ENCODE peak calls at places on chromosomes 3 and 15, in seven cellular contexts. One of them, this sample, is unnamed.

GRCh38 chr3:186849392-186849975 is 7.0 kb downstream of the ADIPOQ start:
- DNase-seq in fibroblast of lung: peak; percentile 59
- DNase-seq in H1: no peak
- DNase-seq in neuronal stem cell: no peak
- DNase-seq in neural progenitor cell: peak; percentile 54
- DNase-seq in mesendoderm: peak; percentile 76
- DNase-seq in astrocyte: peak; percentile 8
- DNase-seq in this sample: no peak

GRCh38 chr15:77456746-77457618 is 36.3 kb downstream of the HMG20A start:
- DNase-seq in fibroblast of lung: peak; percentile 22
- DNase-seq in neural progenitor cell: no peak
- DNase-seq in mesendoderm: no peak
- DNase-seq in H1: no peak
- DNase-seq in astrocyte: peak; percentile 52
- DNase-seq in neuronal stem cell: no peak
- DNase-seq in this sample: no peak

GRCh38 chr3:185215873-185216586 is 37.8 kb downstream of the EHHADH start:
- DNase-seq in H1: no peak
- DNase-seq in fibroblast of lung: peak; percentile 42
- DNase-seq in astrocyte: peak; percentile 10
- DNase-seq in neuronal stem cell: no peak
- DNase-seq in mesendoderm: peak; percentile 26
- DNase-seq in neural progenitor cell: no peak
- DNase-seq in this sample: no peak

GRCh38 chr3:188303286-188303799 is 149.4 kb downstream of the LPP start:
- DNase-seq in neural progenitor cell: no peak
- DNase-seq in astrocyte: no peak
- DNase-seq in neuronal stem cell: no peak
- DNase-seq in fibroblast of lung: no peak
- DNase-seq in H1: no peak
- DNase-seq in mesendoderm: peak; percentile 29
- DNase-seq in this sample: no peak

GRCh38 chr15:77784361-77785292 is 151.9 kb upstream of the LINGO1 start:
- DNase-seq in H1: no peak
- DNase-seq in astrocyte: no peak
- DNase-seq in neural progenitor cell: peak; percentile 66
- DNase-seq in mesendoderm: peak; percentile 59
- DNase-seq in neuronal stem cell: no peak
- DNase-seq in fibroblast of lung: peak; percentile 2
- DNase-seq in this sample: no peak

GRCh38 chr3:58487140-58487886 is 4.6 kb upstream of the KCTD6 start:
- DNase-seq in mesendoderm: no peak
- DNase-seq in astrocyte: peak; percentile 67
- DNase-seq in neural progenitor cell: no peak
- DNase-seq in H1: no peak
- DNase-seq in neuronal stem cell: no peak
- DNase-seq in fibroblast of lung: peak; percentile 55
- DNase-seq in this sample: no peak

GRCh38 chr15:48710952-48711495 is 65.5 kb upstream of the FBN1 start:
- DNase-seq in fibroblast of lung: no peak
- DNase-seq in neural progenitor cell: peak; percentile 6
- DNase-seq in neuronal stem cell: no peak
- DNase-seq in H1: no peak
- DNase-seq in mesendoderm: peak; percentile 95
- DNase-seq in astrocyte: peak; percentile 18
- DNase-seq in this sample: no peak

GRCh38 chr3:53354945-53355498 is 7.7 kb upstream of the DCP1A start:
- DNase-seq in astrocyte: peak; percentile 73
- DNase-seq in fibroblast of lung: no peak
- DNase-seq in neural progenitor cell: no peak
- DNase-seq in neuronal stem cell: no peak
- DNase-seq in mesendoderm: no peak
- DNase-seq in H1: no peak
- DNase-seq in this sample: no peak

GRCh38 chr15:99732268-99732641 is 982 bp downstream of the LYSMD4 start:
- DNase-seq in fibroblast of lung: peak; percentile 52
- DNase-seq in mesendoderm: no peak
- DNase-seq in neuronal stem cell: no peak
- DNase-seq in H1: no peak
- DNase-seq in astrocyte: peak; percentile 13
- DNase-seq in neural progenitor cell: no peak
- DNase-seq in this sample: no peak

GRCh38 chr15:83044156-83044555 is 22.9 kb downstream of the BTBD1 start:
- DNase-seq in fibroblast of lung: no peak
- DNase-seq in H1: no peak
- DNase-seq in neuronal stem cell: no peak
- DNase-seq in neural progenitor cell: no peak
- DNase-seq in astrocyte: no peak
- DNase-seq in mesendoderm: no peak
- DNase-seq in this sample: no peak

GRCh38 chr3:188749010-188749617 is 422.7 kb upstream of the TPRG1 start:
- DNase-seq in fibroblast of lung: no peak
- DNase-seq in mesendoderm: peak; percentile 77
- DNase-seq in neural progenitor cell: peak; percentile 77
- DNase-seq in H1: no peak
- DNase-seq in neuronal stem cell: peak; percentile 6
- DNase-seq in astrocyte: no peak
- DNase-seq in this sample: peak; percentile 43

GRCh38 chr3:32733631-32734229 is 48.7 kb downstream of the CNOT10 start:
- DNase-seq in H1: no peak
- DNase-seq in fibroblast of lung: peak; percentile 70
- DNase-seq in neuronal stem cell: peak; percentile 21
- DNase-seq in mesendoderm: peak; percentile 55
- DNase-seq in neural progenitor cell: peak; percentile 47
- DNase-seq in astrocyte: peak; percentile 19
- DNase-seq in this sample: no peak

GRCh38 chr3:180679178-180680096 is at the start of gene CCDC39:
- DNase-seq in neuronal stem cell: peak; percentile 84
- DNase-seq in astrocyte: peak; percentile 51
- DNase-seq in fibroblast of lung: peak; percentile 57
- DNase-seq in H1: peak; percentile 81
- DNase-seq in neural progenitor cell: peak; percentile 93
- DNase-seq in mesendoderm: peak; percentile 93
- DNase-seq in this sample: peak; percentile 74

GRCh38 chr15:77440378-77440999 is 19.8 kb downstream of the HMG20A start:
- DNase-seq in fibroblast of lung: peak; percentile 44
- DNase-seq in astrocyte: peak; percentile 75
- DNase-seq in H1: no peak
- DNase-seq in neuronal stem cell: no peak
- DNase-seq in neural progenitor cell: no peak
- DNase-seq in mesendoderm: no peak
- DNase-seq in this sample: no peak

GRCh38 chr3:127038923-127039581 is 56.1 kb downstream of the PLXNA1 start:
- DNase-seq in neuronal stem cell: no peak
- DNase-seq in H1: no peak
- DNase-seq in mesendoderm: no peak
- DNase-seq in astrocyte: no peak
- DNase-seq in neural progenitor cell: no peak
- DNase-seq in fibroblast of lung: no peak
- DNase-seq in this sample: no peak

GRCh38 chr3:40021338-40021737 is 211.9 kb downstream of the MYRIP start:
- DNase-seq in mesendoderm: no peak
- DNase-seq in astrocyte: no peak
- DNase-seq in neural progenitor cell: no peak
- DNase-seq in H1: no peak
- DNase-seq in neuronal stem cell: no peak
- DNase-seq in fibroblast of lung: no peak
- DNase-seq in this sample: no peak

GRCh38 chr15:77856718-77857346 is 220.7 kb downstream of the TBC1D2B start:
- DNase-seq in fibroblast of lung: no peak
- DNase-seq in neural progenitor cell: no peak
- DNase-seq in mesendoderm: peak; percentile 59
- DNase-seq in H1: no peak
- DNase-seq in neuronal stem cell: no peak
- DNase-seq in astrocyte: no peak
- DNase-seq in this sample: no peak

GRCh38 chr3:190117995-190118394 is 2.7 kb downstream of the P3H2 start:
- DNase-seq in neural progenitor cell: no peak
- DNase-seq in astrocyte: peak; percentile 67
- DNase-seq in H1: no peak
- DNase-seq in mesendoderm: peak; percentile 77
- DNase-seq in fibroblast of lung: no peak
- DNase-seq in neuronal stem cell: no peak
- DNase-seq in this sample: no peak

GRCh38 chr3:3589715-3590130 is 209.5 kb upstream of the LRRN1 start:
- DNase-seq in H1: no peak
- DNase-seq in neuronal stem cell: no peak
- DNase-seq in astrocyte: no peak
- DNase-seq in neural progenitor cell: no peak
- DNase-seq in mesendoderm: no peak
- DNase-seq in fibroblast of lung: no peak
- DNase-seq in this sample: peak; percentile 24

GRCh38 chr3:194431553-194431952 is 32.5 kb upstream of the GP5 start:
- DNase-seq in neural progenitor cell: no peak
- DNase-seq in mesendoderm: no peak
- DNase-seq in fibroblast of lung: no peak
- DNase-seq in neuronal stem cell: no peak
- DNase-seq in astrocyte: no peak
- DNase-seq in H1: no peak
- DNase-seq in this sample: no peak
- H3K36me3 ChIP-seq in neural progenitor cell: peaks cover 52% of the 10 kb centered on the region
- H3K36me3 ChIP-seq in mesendoderm: peaks cover 6% of the 10 kb centered on the region
- H3K36me3 ChIP-seq in fibroblast of lung: peaks cover 20% of the 10 kb centered on the region
- H3K36me3 ChIP-seq in neuronal stem cell: peaks cover 11% of the 10 kb centered on the region
- H3K36me3 ChIP-seq in astrocyte: peaks cover 65% of the 10 kb centered on the region
- H3K36me3 ChIP-seq in H1: peaks cover 60% of the 10 kb centered on the region
- H3K36me3 ChIP-seq in this sample: peaks cover 81% of the 10 kb centered on the region

GRCh38 chr15:75452968-75453702 is 1.6 kb upstream of the SIN3A start:
- DNase-seq in neural progenitor cell: peak; percentile 81
- DNase-seq in fibroblast of lung: peak; percentile 29
- DNase-seq in astrocyte: peak; percentile 10
- DNase-seq in H1: no peak
- DNase-seq in mesendoderm: peak; percentile 86
- DNase-seq in neuronal stem cell: peak; percentile 58
- DNase-seq in this sample: peak; percentile 60
- H3K9ac ChIP-seq in neural progenitor cell: peak overlapping the region; percentile 36
- H3K9ac ChIP-seq in fibroblast of lung: peak overlapping the region; percentile 62
- H3K9ac ChIP-seq in astrocyte: peak overlapping the region; percentile 84
- H3K9ac ChIP-seq in H1: peak overlapping the region; percentile 77
- H3K9ac ChIP-seq in mesendoderm: peak overlapping the region; percentile 99
- H3K9ac ChIP-seq in neuronal stem cell: peak overlapping the region; percentile 93
- H3K9ac ChIP-seq in this sample: peak overlapping the region; percentile 90

GRCh38 chr3:134056464-134056891 is 26.8 kb upstream of the SLCO2A1 start:
- DNase-seq in astrocyte: no peak
- DNase-seq in H1: no peak
- DNase-seq in neural progenitor cell: no peak
- DNase-seq in mesendoderm: peak; percentile 35
- DNase-seq in fibroblast of lung: no peak
- DNase-seq in neuronal stem cell: no peak
- DNase-seq in this sample: no peak
- H3K4me2 ChIP-seq in astrocyte: no peak overlapping the region
- H3K4me2 ChIP-seq in H1: no peak overlapping the region
- H3K4me2 ChIP-seq in neural progenitor cell: no peak overlapping the region
- H3K4me2 ChIP-seq in mesendoderm: no peak overlapping the region
- H3K4me2 ChIP-seq in fibroblast of lung: no peak overlapping the region
- H3K4me2 ChIP-seq in neuronal stem cell: no peak overlapping the region
- H3K4me2 ChIP-seq in this sample: no peak overlapping the region

GRCh38 chr3:48982686-48983085 is 7.4 kb upstream of the P4HTM start:
- DNase-seq in astrocyte: no peak
- DNase-seq in neuronal stem cell: no peak
- DNase-seq in H1: no peak
- DNase-seq in neural progenitor cell: no peak
- DNase-seq in fibroblast of lung: no peak
- DNase-seq in mesendoderm: no peak
- DNase-seq in this sample: no peak

GRCh38 chr3:48983096-48983495 is 6.9 kb upstream of the P4HTM start:
- DNase-seq in neural progenitor cell: no peak
- DNase-seq in mesendoderm: no peak
- DNase-seq in neuronal stem cell: no peak
- DNase-seq in astrocyte: no peak
- DNase-seq in H1: no peak
- DNase-seq in fibroblast of lung: no peak
- DNase-seq in this sample: no peak

GRCh38 chr3:48982016-48982415 is 8.0 kb upstream of the P4HTM start:
- DNase-seq in neural progenitor cell: no peak
- DNase-seq in neuronal stem cell: no peak
- DNase-seq in fibroblast of lung: no peak
- DNase-seq in mesendoderm: no peak
- DNase-seq in astrocyte: no peak
- DNase-seq in H1: no peak
- DNase-seq in this sample: no peak

GRCh38 chr3:48979451-48979850 is 10.6 kb upstream of the P4HTM start:
- DNase-seq in neural progenitor cell: no peak
- DNase-seq in mesendoderm: no peak
- DNase-seq in H1: no peak
- DNase-seq in neuronal stem cell: no peak
- DNase-seq in astrocyte: no peak
- DNase-seq in fibroblast of lung: no peak
- DNase-seq in this sample: no peak

GRCh38 chr3:48980295-48980694 is 9.7 kb upstream of the P4HTM start:
- DNase-seq in astrocyte: no peak
- DNase-seq in fibroblast of lung: no peak
- DNase-seq in neuronal stem cell: no peak
- DNase-seq in H1: no peak
- DNase-seq in neural progenitor cell: no peak
- DNase-seq in mesendoderm: no peak
- DNase-seq in this sample: no peak
- H3K36me3 ChIP-seq in astrocyte: peaks cover 43% of the 10 kb centered on the region
- H3K36me3 ChIP-seq in fibroblast of lung: peaks cover 5% of the 10 kb centered on the region
- H3K36me3 ChIP-seq in neuronal stem cell: peaks cover 45% of the 10 kb centered on the region
- H3K36me3 ChIP-seq in H1: peaks cover 75% of the 10 kb centered on the region
- H3K36me3 ChIP-seq in neural progenitor cell: no peaks in the 10 kb centered on the region
- H3K36me3 ChIP-seq in mesendoderm: peaks cover 17% of the 10 kb centered on the region
- H3K36me3 ChIP-seq in this sample: peaks cover 83% of the 10 kb centered on the region

GRCh38 chr3:15754047-15754446 is 43.7 kb downstream of the ANKRD28 start:
- DNase-seq in H1: no peak
- DNase-seq in neural progenitor cell: no peak
- DNase-seq in mesendoderm: no peak
- DNase-seq in astrocyte: peak; percentile 18
- DNase-seq in neuronal stem cell: no peak
- DNase-seq in fibroblast of lung: peak; percentile 57
- DNase-seq in this sample: no peak
- H3K9ac ChIP-seq in H1: no peak overlapping the region
- H3K9ac ChIP-seq in neural progenitor cell: no peak overlapping the region
- H3K9ac ChIP-seq in mesendoderm: no peak overlapping the region
- H3K9ac ChIP-seq in astrocyte: no peak overlapping the region
- H3K9ac ChIP-seq in neuronal stem cell: no peak overlapping the region
- H3K9ac ChIP-seq in fibroblast of lung: no peak overlapping the region
- H3K9ac ChIP-seq in this sample: no peak overlapping the region

DNA sequence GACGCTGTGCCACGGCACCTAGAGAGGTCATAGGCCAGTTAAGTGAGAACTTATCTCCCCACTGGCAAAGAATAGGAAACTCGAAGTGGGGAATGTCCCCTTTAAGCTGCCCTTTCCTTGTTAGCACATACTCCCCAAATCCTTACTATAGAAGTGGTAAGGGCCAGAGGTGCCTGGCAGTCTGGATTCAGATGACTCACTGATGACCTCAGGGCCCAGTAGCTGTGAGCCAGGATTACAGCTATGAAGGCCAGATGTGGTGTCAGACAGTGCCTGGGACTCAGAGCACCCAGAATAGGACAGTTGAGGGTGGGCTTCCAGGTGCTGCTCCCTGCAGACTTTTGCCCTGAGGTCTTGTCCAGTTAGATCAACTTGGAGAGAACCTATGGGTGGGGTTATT is 37.7 kb downstream of the PDIA5 start:
- DNase-seq in mesendoderm: peak; percentile 66
- DNase-seq in neuronal stem cell: no peak
- DNase-seq in astrocyte: peak; percentile 64
- DNase-seq in fibroblast of lung: peak; percentile 81
- DNase-seq in H1: no peak
- DNase-seq in neural progenitor cell: no peak
- DNase-seq in this sample: no peak
- H3K4me2 ChIP-seq in mesendoderm: no peak overlapping the region
- H3K4me2 ChIP-seq in neuronal stem cell: no peak overlapping the region
- H3K4me2 ChIP-seq in astrocyte: no peak overlapping the region
- H3K4me2 ChIP-seq in fibroblast of lung: peak overlapping the region; percentile 37
- H3K4me2 ChIP-seq in H1: no peak overlapping the region
- H3K4me2 ChIP-seq in neural progenitor cell: no peak overlapping the region
- H3K4me2 ChIP-seq in this sample: no peak overlapping the region